ENCODE peak calls at places on chromosomes 13 and 19, in ten cellular contexts. W is adrenal gland; Q is heart left ventricle; E is spleen; P is CD4-positive, alpha-beta T cell; J is RWPE1; K is AG04450; O is HL-60; F is endodermal cell; Z is substantia nigra. S is an unnamed sample.

GRCh38 chr19:2014731-2015610 is 543 bp downstream of the BTBD2 start:
- DNase-seq in W (no peak), Q (no peak), E (peak), P (peak), J (peak), K (no peak), O (peak), F (peak), Z (no peak), S (no peak)

GRCh38 chr13:75789451-75790197 is 153.5 kb downstream of the LMO7 start:
- DNase-seq in W (no peak), Q (no peak), E (no peak), P (no peak), J (no peak), K (no peak), O (no peak), F (no peak), Z (no peak), S (no peak)

GRCh38 chr19:44722131-44723121 is 23.5 kb downstream of the CEACAM16 start:
- DNase-seq in W (no peak), Q (no peak), E (no peak), P (no peak), J (no peak), K (no peak), O (peak), F (no peak), Z (peak), S (no peak)

GRCh38 chr19:49150106-49150943 is 4.9 kb downstream of the HRC start:
- DNase-seq in W (peak), Q (peak), E (peak), P (peak), J (peak), K (no peak), O (peak), F (peak), Z (peak), S (peak)

GRCh38 chr19:35931874-35932202 is 4.3 kb upstream of the LRFN3 start:
- DNase-seq in W (no peak), Q (no peak), E (no peak), P (no peak), J (no peak), K (no peak), O (no peak), F (no peak), Z (no peak), S (no peak)

GRCh38 chr13:50208826-50209335 is 193.6 kb downstream of the KCNRG start:
- DNase-seq in W (peak), Q (peak), E (peak), P (no peak), J (no peak), K (peak), O (peak), F (peak), Z (peak), S (peak)

GRCh38 chr19:18967358-18968146 is 26.5 kb upstream of the HOMER3 start:
- DNase-seq in W (peak), Q (peak), E (peak), P (no peak), J (peak), K (no peak), O (peak), F (no peak), Z (peak), S (peak)

GRCh38 chr13:75217949-75218348 is 264.0 kb downstream of the TBC1D4 start:
- DNase-seq in W (no peak), Q (no peak), E (no peak), P (no peak), J (no peak), K (no peak), O (no peak), F (no peak), Z (no peak), S (no peak)

GRCh38 chr13:71005919-71006318 is 861.1 kb downstream of the DACH1 start:
- DNase-seq in W (no peak), Q (no peak), E (no peak), P (no peak), J (no peak), K (no peak), O (no peak), F (no peak), Z (no peak), S (no peak)

GRCh38 chr13:74040200-74040599 is 94.0 kb downstream of the KLF12 start:
- DNase-seq in W (peak), Q (no peak), E (peak), P (peak), J (peak), K (no peak), O (no peak), F (peak), Z (peak), S (peak)

GRCh38 chr13:19153782-19154450 is 27.7 kb downstream of the TUBA3C start:
- DNase-seq in W (peak), Q (no peak), E (no peak), P (no peak), J (no peak), K (no peak), O (no peak), F (no peak), Z (no peak), S (no peak)

GRCh38 chr19:29521291-29522075 is 4.3 kb upstream of the VSTM2B start:
- DNase-seq in W (no peak), Q (no peak), E (peak), P (no peak), J (no peak), K (no peak), O (no peak), F (no peak), Z (no peak), S (no peak)

GRCh38 chr13:109734002-109734785 is 52.2 kb downstream of the IRS2 start:
- DNase-seq in W (no peak), Q (no peak), E (no peak), P (no peak), J (no peak), K (no peak), O (no peak), F (peak), Z (no peak), S (no peak)

GRCh38 chr19:40691421-40692211 is 1.2 kb upstream of the NUMBL start:
- DNase-seq in W (no peak), Q (no peak), E (peak), P (no peak), J (no peak), K (no peak), O (no peak), F (peak), Z (no peak), S (no peak)

DNA sequence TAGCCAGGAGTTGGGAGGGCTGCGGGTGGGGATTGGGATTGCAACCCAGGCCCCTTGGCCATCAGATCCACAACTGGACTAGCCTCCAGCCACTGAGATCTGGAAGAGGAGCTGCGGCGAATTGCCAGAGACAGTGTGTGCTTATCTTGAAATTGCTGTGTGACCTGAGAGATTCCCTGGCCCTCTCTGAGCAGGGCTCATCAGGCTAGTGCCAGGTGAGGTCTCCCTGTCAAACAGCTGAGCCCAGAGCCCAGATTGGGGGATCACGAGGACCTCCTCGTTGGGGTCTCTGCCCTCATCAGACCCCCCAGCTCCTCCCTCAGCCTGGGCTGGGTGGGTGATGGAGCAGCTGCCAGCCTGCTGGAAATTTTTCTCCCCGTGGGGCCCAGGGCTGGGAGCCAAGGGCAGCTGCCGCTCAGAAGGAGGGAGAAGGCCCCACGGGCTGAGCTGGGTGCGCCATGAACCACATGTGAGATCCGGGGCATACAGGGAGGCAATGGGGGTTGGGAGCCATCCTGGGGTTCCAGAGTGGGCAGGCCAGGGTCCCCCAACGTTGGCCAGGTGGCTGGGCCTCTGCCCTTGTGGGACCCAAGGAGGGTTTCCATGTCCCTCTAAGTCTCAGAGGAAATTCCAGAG is 7.2 kb downstream of the FUT5 start:
- DNase-seq in W (no peak), Q (no peak), E (no peak), P (no peak), J (no peak), K (no peak), O (no peak), F (no peak), Z (no peak), S (no peak)
- H3K27ac ChIP-seq in W (no peak), Q (no peak), E (no peak), P (no peak), J (no peak), K (no peak), O (no peak), F (no peak), Z (no peak), S (no peak)

GRCh38 chr19:8017808-8018207 is 12.4 kb upstream of the ELAVL1 start:
- DNase-seq in W (no peak), Q (no peak), E (peak), P (peak), J (no peak), K (no peak), O (no peak), F (peak), Z (no peak), S (no peak)

GRCh38 chr19:8022275-8022674 is 16.8 kb upstream of the ELAVL1 start:
- DNase-seq in W (no peak), Q (no peak), E (no peak), P (no peak), J (no peak), K (no peak), O (no peak), F (no peak), Z (no peak), S (peak)

GRCh38 chr19:8020681-8021080 is 15.2 kb upstream of the ELAVL1 start:
- DNase-seq in W (no peak), Q (no peak), E (no peak), P (no peak), J (no peak), K (no peak), O (no peak), F (no peak), Z (no peak), S (no peak)

GRCh38 chr19:8023371-8023770 is 17.9 kb upstream of the ELAVL1 start:
- DNase-seq in W (no peak), Q (no peak), E (no peak), P (no peak), J (no peak), K (no peak), O (no peak), F (no peak), Z (no peak), S (no peak)

DNA sequence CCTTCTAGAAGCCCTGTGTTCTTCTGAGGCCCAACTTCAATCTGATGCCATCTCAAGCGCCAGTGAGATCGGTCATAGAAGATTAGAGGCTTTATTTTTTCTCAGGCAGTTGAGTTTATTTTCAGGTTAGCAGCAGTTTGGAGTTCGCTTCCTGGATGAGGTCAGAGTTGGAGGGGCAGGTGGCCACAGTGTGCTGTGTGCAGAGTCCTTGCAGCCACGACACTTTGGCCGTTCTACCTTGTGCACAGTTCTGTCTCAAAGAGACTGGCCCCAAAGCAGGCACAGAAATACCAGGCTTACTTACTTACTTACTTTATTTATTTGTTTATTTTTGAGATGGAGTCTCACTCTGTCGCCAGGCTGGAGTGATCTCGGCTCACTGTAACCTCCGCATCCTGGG is 15.9 kb upstream of the ELAVL1 start:
- DNase-seq in W (no peak), Q (no peak), E (no peak), P (no peak), J (no peak), K (no peak), O (no peak), F (no peak), Z (no peak), S (no peak)
- H3K27ac ChIP-seq in W (no peak), Q (no peak), E (no peak), P (no peak), J (no peak), K (no peak), O (no peak), F (no peak), Z (no peak), S (no peak)

GRCh38 chr13:23428183-23428528 is 5.3 kb downstream of the SACS start:
- DNase-seq in W (no peak), Q (no peak), E (no peak), P (no peak), J (no peak), K (no peak), O (no peak), F (no peak), Z (no peak), S (no peak)
- H3K27ac ChIP-seq in W (no peak), Q (peak), E (no peak), P (no peak), J (no peak), K (peak), O (no peak), F (peak), Z (no peak), S (peak)

GRCh38 chr19:10106100-10106936 is at the start of gene PPAN:
- DNase-seq in W (peak), Q (peak), E (peak), P (peak), J (peak), K (peak), O (peak), F (peak), Z (peak), S (peak)
- H3K27ac ChIP-seq in W (no peak), Q (peak), E (peak), P (peak), J (peak), K (peak), O (peak), F (peak), Z (peak), S (peak)

GRCh38 chr19:45953676-45954075 is 20.0 kb downstream of the NOVA2 start:
- DNase-seq in W (no peak), Q (no peak), E (peak), P (no peak), J (no peak), K (no peak), O (no peak), F (no peak), Z (no peak), S (no peak)
- H3K27ac ChIP-seq in W (no peak), Q (peak), E (no peak), P (no peak), J (no peak), K (no peak), O (no peak), F (peak), Z (no peak), S (no peak)

DNA sequence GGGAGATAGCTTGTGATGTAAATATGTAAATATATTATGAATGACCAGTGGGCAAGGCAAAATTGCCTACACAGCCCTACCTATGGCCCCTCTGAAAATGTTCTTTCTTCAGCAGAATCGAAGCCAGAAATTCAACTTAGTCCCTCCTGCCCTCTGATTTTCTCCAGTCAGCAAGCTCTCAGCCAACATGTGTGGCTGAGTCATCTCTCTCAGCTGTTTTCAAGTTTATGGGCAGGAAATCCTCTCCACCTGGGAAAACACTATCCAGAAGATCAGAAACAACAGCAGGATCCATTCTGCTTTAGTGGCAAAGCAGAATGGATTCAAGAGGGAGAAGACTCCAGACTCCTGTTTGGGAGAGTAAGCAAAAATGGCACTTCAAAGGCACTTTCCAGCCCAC is 8.9 kb upstream of the ZNF527 start:
- DNase-seq in W (no peak), Q (no peak), E (no peak), P (no peak), J (no peak), K (peak), O (no peak), F (no peak), Z (no peak), S (no peak)
- H3K27ac ChIP-seq in W (no peak), Q (no peak), E (no peak), P (no peak), J (no peak), K (no peak), O (no peak), F (no peak), Z (no peak), S (no peak)

GRCh38 chr19:47187797-47188196 is 43.2 kb downstream of the BBC3 start:
- DNase-seq in W (no peak), Q (no peak), E (no peak), P (no peak), J (no peak), K (no peak), O (no peak), F (no peak), Z (no peak), S (no peak)

GRCh38 chr19:47187023-47187655 is 43.9 kb downstream of the BBC3 start:
- DNase-seq in W (no peak), Q (no peak), E (no peak), P (no peak), J (no peak), K (no peak), O (no peak), F (no peak), Z (no peak), S (no peak)

GRCh38 chr19:47186337-47187022 is 44.5 kb downstream of the BBC3 start:
- DNase-seq in W (no peak), Q (no peak), E (peak), P (peak), J (no peak), K (no peak), O (no peak), F (no peak), Z (no peak), S (no peak)

GRCh38 chr19:47190167-47190727 is 40.8 kb downstream of the BBC3 start:
- DNase-seq in W (peak), Q (peak), E (no peak), P (peak), J (peak), K (no peak), O (no peak), F (no peak), Z (peak), S (peak)

GRCh38 chr19:47188507-47189033 is 42.4 kb downstream of the BBC3 start:
- DNase-seq in W (no peak), Q (no peak), E (no peak), P (no peak), J (no peak), K (no peak), O (no peak), F (no peak), Z (no peak), S (no peak)
- H3K27ac ChIP-seq in W (no peak), Q (no peak), E (no peak), P (peak), J (peak), K (peak), O (no peak), F (peak), Z (no peak), S (peak)

S was measured in stomach.